ENCODE peak calls at places on chromosomes 4 and X, in six cellular contexts. N is fibroblast of pulmonary artery, Z is fibroblast of villous mesenchyme, S is ascending aorta, B is retinal pigment epithelial cell, H is esophagus squamous epithelium. T is an unnamed sample.

GRCh38 chr4:5990446-5991160 is 27.6 kb downstream of the C4orf50 start:
- DNase-seq in N (no peak), Z (no peak), H (no peak), B (no peak), S (peak; percentile 53), T (no peak)

GRCh38 chrX:136210243-136210642 is 41.0 kb downstream of the MAP7D3 start:
- DNase-seq in Z (no peak), N (no peak), H (no peak), B (no peak), S (peak; percentile 27), T (no peak)

GRCh38 chr4:118388621-118389020 is 35.8 kb upstream of the PRSS12 start:
- DNase-seq in N (no peak), Z (no peak), H (no peak), S (no peak), B (no peak), T (no peak)

GRCh38 chr4:121554377-121554776 is 142.4 kb downstream of the ANXA5 start:
- DNase-seq in S (no peak), Z (peak; percentile 13), H (no peak), B (no peak), N (peak; percentile 8), T (no peak)

GRCh38 chrX:136209016-136209738 is 42.0 kb downstream of the MAP7D3 start:
- DNase-seq in H (no peak), S (peak; percentile 77), Z (peak; percentile 69), N (peak; percentile 65), B (no peak), T (no peak)

GRCh38 chrX:151687635-151688034 is 7.6 kb upstream of the PRRG3 start:
- DNase-seq in N (no peak), H (no peak), B (no peak), Z (no peak), S (no peak), T (no peak)

GRCh38 chr4:187128226-187128625 is 404.6 kb upstream of the FAT1 start:
- DNase-seq in S (no peak), Z (peak; percentile 3), N (peak; percentile 24), B (no peak), H (no peak), T (peak; percentile 40)

GRCh38 chr4:37825943-37826281 is 574 bp upstream of the PGM2 start:
- DNase-seq in Z (no peak), B (no peak), H (no peak), S (no peak), N (no peak), T (peak; percentile 32)

GRCh38 chr4:67282749-67283148 is 262.6 kb downstream of the CENPC start:
- DNase-seq in Z (no peak), S (no peak), N (no peak), B (no peak), H (no peak), T (no peak)

GRCh38 chrX:71095555-71095970 is at the start of gene FOXO4:
- DNase-seq in S (peak; percentile 93), H (peak; percentile 17), Z (peak; percentile 82), N (peak; percentile 90), B (peak; percentile 34), T (peak; percentile 27)

GRCh38 chrX:71098302-71098701 is 2.7 kb downstream of the FOXO4 start:
- DNase-seq in N (peak; percentile 47), B (no peak), S (peak; percentile 78), Z (peak; percentile 62), H (peak; percentile 4), T (no peak)

GRCh38 chrX:71095033-71095432 is 618 bp upstream of the FOXO4 start:
- DNase-seq in S (no peak), H (no peak), N (no peak), B (no peak), Z (no peak), T (no peak)

GRCh38 chrX:71096702-71097032 is 1.0 kb downstream of the FOXO4 start:
- DNase-seq in N (no peak), Z (no peak), H (no peak), S (no peak), B (no peak), T (no peak)

DNA sequence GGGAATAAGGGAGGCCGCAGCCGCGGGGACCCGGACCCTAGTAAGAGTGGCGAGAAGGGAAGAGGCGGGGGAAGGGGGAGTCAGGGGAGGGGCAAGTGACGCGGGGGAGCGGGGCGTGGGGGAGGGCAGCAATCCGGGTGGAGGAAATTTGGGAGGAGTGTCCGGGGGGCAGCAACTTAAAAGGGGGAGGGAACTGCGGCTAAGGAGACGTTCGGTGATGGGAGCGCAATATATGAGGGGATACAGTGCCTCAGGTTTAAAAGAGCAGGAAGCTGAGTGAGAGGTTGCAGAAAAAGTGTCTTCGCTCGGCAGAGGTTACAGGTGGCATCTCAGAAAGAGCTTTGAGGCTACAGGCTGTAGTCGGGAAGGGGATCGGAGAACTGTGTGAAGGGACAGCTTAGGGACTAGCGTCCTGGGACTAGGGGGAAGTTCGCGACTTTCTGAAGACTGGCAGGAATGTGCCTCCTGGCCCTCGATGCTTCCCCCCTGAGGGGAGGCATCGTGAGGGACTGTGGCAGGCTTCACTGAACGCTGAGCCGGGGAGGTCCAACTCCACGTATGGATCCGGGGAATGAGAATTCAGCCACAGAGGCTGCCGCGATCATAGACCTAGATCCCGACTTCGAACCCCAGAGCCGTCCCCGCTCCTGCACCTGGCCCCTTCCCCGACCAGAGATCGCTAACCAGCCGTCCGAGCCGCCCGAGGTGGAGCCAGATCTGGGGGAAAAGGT is 485 bp downstream of the FOXO4 start:
- DNase-seq in Z (peak; percentile 48), H (no peak), S (peak; percentile 75), B (no peak), N (no peak), T (no peak)
- H3K4me3 ChIP-seq in Z (peak overlapping the region; percentile 69), H (peak overlapping the region; percentile 72), S (peak overlapping the region; percentile 64), B (peak overlapping the region; percentile 66), N (peak overlapping the region; percentile 69), T (peak overlapping the region; percentile 69)

DNA sequence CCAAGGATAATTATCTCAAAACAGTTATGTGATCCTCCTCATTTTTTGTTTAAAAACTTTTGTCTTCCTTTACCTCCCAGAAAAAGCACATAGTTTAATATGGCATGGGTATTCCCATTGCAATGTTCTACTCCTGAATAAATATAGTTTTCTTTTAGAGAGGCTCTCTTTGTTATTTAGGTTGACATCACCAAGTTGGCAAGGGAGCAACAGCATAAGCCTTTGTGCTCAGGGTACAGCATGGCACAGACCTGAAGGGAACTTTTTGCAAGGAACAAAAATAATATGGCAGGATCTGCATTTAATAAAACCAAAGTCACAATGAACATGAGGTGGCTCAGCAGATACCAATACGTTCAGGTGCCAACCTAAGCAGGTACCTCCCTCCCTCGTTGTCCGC is 47.1 kb upstream of the NPY2R start:
- DNase-seq in H (no peak), N (no peak), B (peak; percentile 8), Z (no peak), S (no peak), T (no peak)
- TF ChIP-seq CTCF in H (no peak), N (no peak), B (no peak), Z (no peak), S (no peak), T (no peak)

GRCh38 chr4:107989537-107990386 is at the start of gene HADH:
- DNase-seq in B (peak; percentile 67), Z (peak; percentile 89), N (peak; percentile 89), H (peak; percentile 81), S (peak; percentile 97), T (no peak)

GRCh38 chr4:107993969-107994368 is 4.3 kb downstream of the HADH start:
- DNase-seq in S (no peak), Z (no peak), B (no peak), H (no peak), N (no peak), T (no peak)

GRCh38 chr4:107989162-107989536 is 540 bp upstream of the HADH start:
- DNase-seq in Z (no peak), S (no peak), H (no peak), B (no peak), N (no peak), T (no peak)

GRCh38 chr4:107994894-107995293 is 5.2 kb downstream of the HADH start:
- DNase-seq in S (no peak), H (no peak), N (no peak), Z (no peak), B (no peak), T (no peak)

DNA sequence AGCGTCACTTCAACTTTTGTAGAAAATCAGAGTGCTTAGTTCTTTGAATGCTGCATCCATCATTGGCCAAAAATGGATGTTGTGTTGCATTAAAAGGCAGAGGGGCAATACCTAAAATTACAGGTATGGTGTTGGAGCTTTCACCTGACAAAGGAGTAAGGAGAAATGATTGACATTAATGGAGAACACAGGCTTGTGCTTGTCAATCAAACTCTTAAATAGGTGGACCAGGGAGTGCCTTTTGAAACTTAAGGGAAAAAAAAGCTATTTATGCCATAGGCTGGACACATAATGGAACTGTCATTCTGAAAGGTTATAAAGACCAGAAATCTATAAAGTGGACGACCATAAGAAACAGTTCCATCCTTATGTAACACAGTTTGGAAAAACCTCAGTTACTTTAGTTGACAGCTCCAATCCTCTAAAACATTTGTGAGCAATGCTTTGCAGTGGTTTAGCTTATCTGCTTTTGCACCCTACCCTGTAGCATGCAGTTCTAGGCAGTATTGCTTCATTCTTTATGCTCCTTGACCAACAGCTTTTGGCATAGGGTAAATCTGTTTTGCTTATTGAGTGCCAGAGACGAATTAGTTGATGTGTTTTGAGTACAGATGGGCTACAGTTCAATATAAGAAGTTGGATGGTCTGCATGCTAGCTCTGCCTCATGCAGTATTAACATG is 2.4 kb downstream of the HADH start:
- DNase-seq in S (no peak), H (no peak), Z (peak; percentile 75), B (no peak), N (peak; percentile 70), T (no peak)
- H3K4me3 ChIP-seq in S (peak overlapping the region; percentile 74), H (peak overlapping the region; percentile 82), Z (no peak overlapping the region), B (no peak overlapping the region), N (no peak overlapping the region), T (no peak overlapping the region)

DNA sequence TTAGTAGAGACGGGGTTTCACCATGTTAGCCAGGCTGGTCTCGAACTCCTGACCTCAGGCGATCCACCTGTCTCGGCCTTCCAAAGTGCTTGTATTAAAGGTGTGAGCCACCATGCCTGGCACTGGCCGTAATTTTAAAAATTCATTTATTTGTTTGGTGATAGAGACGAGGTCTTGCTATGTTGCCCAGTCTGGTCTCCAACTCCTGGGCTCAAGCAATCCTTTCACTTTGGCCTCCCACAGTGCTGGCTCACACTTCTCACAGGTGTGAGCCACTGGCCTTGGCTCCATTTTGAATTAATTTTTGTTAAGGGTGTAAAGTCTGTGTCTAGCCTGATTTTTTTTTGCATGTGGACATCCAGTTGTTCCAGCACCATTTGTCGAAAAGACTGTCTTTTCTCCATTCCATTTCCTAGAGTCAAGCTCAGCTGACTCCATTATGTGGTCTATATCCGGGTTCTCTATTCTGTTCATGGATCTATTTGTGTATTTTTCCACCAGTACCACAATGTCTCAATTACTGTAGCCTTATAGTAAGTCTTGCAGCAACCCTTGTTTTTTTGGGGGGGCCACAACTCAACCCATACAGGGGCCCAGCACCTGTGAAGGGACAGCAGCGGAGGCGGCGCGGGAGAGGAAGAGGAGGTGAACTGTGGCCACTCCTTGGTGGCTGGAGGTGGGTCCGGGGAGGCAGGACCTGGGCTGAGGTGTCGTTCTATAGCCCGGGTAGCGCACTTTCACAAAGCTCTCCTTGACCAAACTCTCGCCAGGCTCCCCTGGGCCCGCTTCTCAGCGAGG is 1.5 kb upstream of the NSD2 start:
- DNase-seq in N (no peak), B (no peak), Z (no peak), S (no peak), H (no peak), T (no peak)
- TF ChIP-seq CTCF in N (no peak), B (no peak), Z (no peak), S (no peak), H (no peak), T (no peak)

DNA sequence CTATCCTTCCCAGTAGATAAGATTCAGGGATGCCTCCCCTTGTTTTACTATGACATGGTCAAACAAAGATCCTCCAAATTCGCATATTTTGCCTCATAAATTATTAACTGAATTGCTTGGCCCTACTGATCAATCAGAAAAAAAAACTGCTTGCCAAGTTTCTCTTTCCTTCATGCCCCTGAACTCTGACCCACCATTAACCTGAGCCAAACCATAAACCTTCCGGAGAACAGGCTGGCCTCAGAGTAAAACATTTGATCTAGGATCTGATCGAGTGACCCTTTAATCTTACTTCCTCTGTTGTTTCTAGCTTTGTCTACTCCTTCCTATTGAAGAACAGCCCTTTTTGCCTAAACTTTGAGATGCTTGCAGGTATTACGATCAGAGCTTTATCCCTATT is 209.7 kb upstream of the FAM47A start:
- DNase-seq in B (no peak), N (no peak), S (no peak), H (no peak), Z (no peak), T (no peak)
- H3K4me3 ChIP-seq in B (no peak overlapping the region), N (no peak overlapping the region), S (no peak overlapping the region), H (no peak overlapping the region), Z (no peak overlapping the region), T (no peak overlapping the region)